ENCODE peak calls at places on chromosomes 3 and 15, in nine cellular contexts. P is hypothalamus, X is SJSA1, T is M059J, S is D341Med, E is left colon, D is thoracic aorta, R is AG04450, K is PC-3. L is an unnamed sample.

GRCh38 chr3:4778119-4778518 is 201.1 kb upstream of the BHLHE40 start:
- DNase-seq in P (no peak), X (no peak), T (no peak), S (no peak), E (no peak), D (no peak), R (no peak), K (no peak), L (no peak)

GRCh38 chr15:52790941-52791751 is 1.0 kb upstream of the ONECUT1 start:
- DNase-seq in P (no peak), X (no peak), T (peak), S (no peak), E (no peak), D (no peak), R (no peak), K (no peak), L (no peak)

GRCh38 chr3:113051827-113052226 is 61.0 kb downstream of the GTPBP8 start:
- DNase-seq in P (no peak), X (no peak), T (no peak), S (no peak), E (peak), D (no peak), R (no peak), K (no peak), L (no peak)

GRCh38 chr15:45138814-45139765 is 9.3 kb downstream of the DUOX1 start:
- DNase-seq in P (no peak), X (no peak), T (no peak), S (no peak), E (no peak), D (no peak), R (no peak), K (no peak), L (no peak)

GRCh38 chr15:70234256-70234965 is 136.7 kb upstream of the TLE3 start:
- DNase-seq in P (no peak), X (peak), T (peak), S (no peak), E (no peak), D (no peak), R (no peak), K (no peak), L (no peak)

GRCh38 chr15:67107014-67107812 is 41.8 kb downstream of the SMAD3 start:
- DNase-seq in P (no peak), X (peak), T (peak), S (no peak), E (peak), D (peak), R (peak), K (peak), L (no peak)

GRCh38 chr3:171162986-171163723 is 136.6 kb upstream of the SLC2A2 start:
- DNase-seq in P (no peak), X (no peak), T (no peak), S (no peak), E (no peak), D (no peak), R (no peak), K (peak), L (no peak)

GRCh38 chr3:187929115-187929828 is 184.0 kb upstream of the BCL6 start:
- DNase-seq in P (no peak), X (no peak), T (no peak), S (no peak), E (no peak), D (no peak), R (no peak), K (no peak), L (no peak)

GRCh38 chr15:90955911-90956310 is 1.2 kb downstream of the RCCD1 start:
- DNase-seq in P (no peak), X (no peak), T (no peak), S (no peak), E (peak), D (no peak), R (no peak), K (peak), L (no peak)

GRCh38 chr3:54951405-54951804 is 23.5 kb upstream of the LRTM1 start:
- DNase-seq in P (peak), X (peak), T (peak), S (peak), E (peak), D (peak), R (peak), K (peak), L (peak)

GRCh38 chr15:87863152-87863551 is 393.4 kb downstream of the NTRK3 start:
- DNase-seq in P (no peak), X (no peak), T (peak), S (no peak), E (no peak), D (no peak), R (no peak), K (no peak), L (no peak)

GRCh38 chr3:100540791-100541334 is 48.4 kb downstream of the TMEM45A start:
- DNase-seq in P (no peak), X (no peak), T (peak), S (no peak), E (no peak), D (no peak), R (no peak), K (no peak), L (no peak)

GRCh38 chr3:130839815-130840214 is 54.1 kb upstream of the ATP2C1 start:
- DNase-seq in P (no peak), X (no peak), T (no peak), S (no peak), E (no peak), D (no peak), R (no peak), K (no peak), L (no peak)

GRCh38 chr3:194069421-194070219 is 66.3 kb upstream of the HES1 start:
- DNase-seq in P (no peak), X (no peak), T (peak), S (no peak), E (no peak), D (no peak), R (no peak), K (peak), L (no peak)

GRCh38 chr3:171566803-171567422 is 106.7 kb upstream of the TNIK start:
- DNase-seq in P (no peak), X (peak), T (peak), S (peak), E (no peak), D (no peak), R (peak), K (peak), L (no peak)

GRCh38 chr3:122263058-122263457 is 62.0 kb upstream of the CSTA start:
- DNase-seq in P (no peak), X (no peak), T (no peak), S (no peak), E (no peak), D (no peak), R (no peak), K (no peak), L (no peak)

GRCh38 chr3:54968546-54969172 is 40.8 kb upstream of the LRTM1 start:
- DNase-seq in P (no peak), X (no peak), T (peak), S (no peak), E (no peak), D (no peak), R (peak), K (no peak), L (no peak)

GRCh38 chr15:67765706-67766105 is 59.6 kb upstream of the SKOR1 start:
- DNase-seq in P (no peak), X (no peak), T (no peak), S (no peak), E (no peak), D (no peak), R (no peak), K (no peak), L (no peak)

GRCh38 chr3:66450389-66451022 is 50.3 kb downstream of the LRIG1 start:
- DNase-seq in P (peak), X (no peak), T (peak), S (no peak), E (peak), D (no peak), R (no peak), K (peak), L (peak)

GRCh38 chr3:178381555-178381954 is 154.7 kb upstream of the KCNMB2 start:
- DNase-seq in P (no peak), X (no peak), T (peak), S (no peak), E (no peak), D (no peak), R (no peak), K (peak), L (no peak)

GRCh38 chr3:30694148-30694547 is 87.7 kb downstream of the TGFBR2 start:
- DNase-seq in P (no peak), X (no peak), T (no peak), S (no peak), E (no peak), D (no peak), R (no peak), K (no peak), L (no peak)

L was measured in tibial nerve.